ENCODE peak calls at places on chromosomes 3 and 15, in ten cellular contexts. V is IMR-90, R is sigmoid colon, U is heart left ventricle, O is A549, W is HCT116, K is tibial nerve, N is body of pancreas, X is transverse colon, Z is suprapubic skin. M is an unnamed sample.

GRCh38 chr3:184563569-184563925 is 2.0 kb downstream of the EPHB3 start:
- DNase-seq in V (no peak), R (no peak), U (no peak), O (no peak), W (no peak), K (no peak), N (no peak), X (no peak), Z (no peak), M (no peak)

GRCh38 chr15:84883916-84884781 is at the start of gene SLC28A1:
- DNase-seq in V (no peak), R (no peak), U (no peak), O (no peak), W (no peak), K (no peak), N (peak; percentile 35), X (no peak), Z (no peak), M (peak; percentile 87)

GRCh38 chr3:128426128-128426921 is 40.4 kb downstream of the DNAJB8 start:
- DNase-seq in V (no peak), R (no peak), U (peak; percentile 83), O (peak; percentile 17), W (no peak), K (peak; percentile 10), N (peak; percentile 62), X (peak; percentile 28), Z (no peak), M (no peak)

GRCh38 chr3:142210144-142210543 is 15.2 kb downstream of the GK5 start:
- DNase-seq in V (no peak), R (peak; percentile 76), U (no peak), O (no peak), W (no peak), K (no peak), N (no peak), X (no peak), Z (no peak), M (no peak)

GRCh38 chr15:93271871-93272270 is 182.9 kb upstream of the RGMA start:
- DNase-seq in V (no peak), R (no peak), U (no peak), O (no peak), W (no peak), K (no peak), N (no peak), X (no peak), Z (no peak), M (no peak)

GRCh38 chr3:17577795-17578520 is 164.5 kb downstream of the TBC1D5 start:
- DNase-seq in V (peak; percentile 4), R (no peak), U (no peak), O (no peak), W (no peak), K (no peak), N (no peak), X (no peak), Z (no peak), M (no peak)

GRCh38 chr3:71713041-71713440 is 12.2 kb downstream of the EIF4E3 start:
- DNase-seq in V (no peak), R (no peak), U (no peak), O (no peak), W (no peak), K (no peak), N (no peak), X (no peak), Z (no peak), M (no peak)

GRCh38 chr15:91116379-91117067 is 16.5 kb downstream of the SV2B start:
- DNase-seq in V (no peak), R (no peak), U (no peak), O (no peak), W (no peak), K (peak; percentile 20), N (peak; percentile 35), X (no peak), Z (no peak), M (no peak)

GRCh38 chr3:114848643-114849350 is 298.3 kb downstream of the ZBTB20 start:
- DNase-seq in V (no peak), R (no peak), U (no peak), O (no peak), W (no peak), K (no peak), N (peak; percentile 19), X (no peak), Z (no peak), M (no peak)

GRCh38 chr3:188000361-188000861 is 153.5 kb upstream of the LPP start:
- DNase-seq in V (no peak), R (no peak), U (no peak), O (no peak), W (no peak), K (no peak), N (peak; percentile 43), X (peak; percentile 53), Z (no peak), M (peak; percentile 76)

GRCh38 chr15:39936187-39936586 is 2.3 kb downstream of the EIF2AK4 start:
- DNase-seq in V (peak; percentile 64), R (no peak), U (no peak), O (no peak), W (no peak), K (no peak), N (no peak), X (no peak), Z (no peak), M (no peak)

GRCh38 chr3:14853280-14853956 is 34.7 kb downstream of the FGD5 start:
- DNase-seq in V (no peak), R (peak; percentile 78), U (no peak), O (no peak), W (no peak), K (no peak), N (no peak), X (no peak), Z (peak; percentile 71), M (no peak)

GRCh38 chr3:14861031-14861430 is 42.3 kb downstream of the FGD5 start:
- DNase-seq in V (no peak), R (no peak), U (no peak), O (no peak), W (no peak), K (no peak), N (no peak), X (no peak), Z (peak; percentile 22), M (no peak)

GRCh38 chr3:14858105-14858504 is 39.3 kb downstream of the FGD5 start:
- DNase-seq in V (no peak), R (no peak), U (no peak), O (no peak), W (no peak), K (no peak), N (no peak), X (no peak), Z (peak; percentile 19), M (no peak)

GRCh38 chr3:14861451-14862302 is 42.9 kb downstream of the FGD5 start:
- DNase-seq in V (no peak), R (no peak), U (no peak), O (no peak), W (no peak), K (no peak), N (no peak), X (no peak), Z (peak; percentile 51), M (no peak)

DNA sequence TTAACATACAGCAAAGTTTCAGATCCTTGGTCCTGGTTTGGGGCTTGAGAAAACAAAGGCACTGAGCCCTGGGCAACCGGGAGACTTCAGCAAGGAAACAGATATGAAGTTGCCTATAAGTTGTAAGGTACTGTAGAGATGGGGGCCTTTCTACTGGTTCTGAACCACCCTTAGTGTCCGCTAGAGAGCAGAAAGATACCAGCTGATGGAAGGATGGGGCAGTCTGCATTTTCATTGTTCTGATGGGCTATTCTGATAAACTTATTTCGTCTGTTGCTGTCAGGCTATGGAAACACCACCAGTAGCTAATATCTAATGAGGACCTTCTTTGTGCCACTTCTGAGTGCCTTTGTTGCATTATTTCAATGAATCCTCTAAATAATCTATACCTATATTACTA is 38.7 kb downstream of the FGD5 start:
- DNase-seq in V (no peak), R (no peak), U (no peak), O (peak; percentile 29), W (no peak), K (no peak), N (no peak), X (no peak), Z (no peak), M (no peak)
- TF ChIP-seq CTCF in V (no peak), R (no peak), U (no peak), O (no peak), W (no peak), K (no peak), N (no peak), X (no peak), Z (no peak), M (no peak)

DNA sequence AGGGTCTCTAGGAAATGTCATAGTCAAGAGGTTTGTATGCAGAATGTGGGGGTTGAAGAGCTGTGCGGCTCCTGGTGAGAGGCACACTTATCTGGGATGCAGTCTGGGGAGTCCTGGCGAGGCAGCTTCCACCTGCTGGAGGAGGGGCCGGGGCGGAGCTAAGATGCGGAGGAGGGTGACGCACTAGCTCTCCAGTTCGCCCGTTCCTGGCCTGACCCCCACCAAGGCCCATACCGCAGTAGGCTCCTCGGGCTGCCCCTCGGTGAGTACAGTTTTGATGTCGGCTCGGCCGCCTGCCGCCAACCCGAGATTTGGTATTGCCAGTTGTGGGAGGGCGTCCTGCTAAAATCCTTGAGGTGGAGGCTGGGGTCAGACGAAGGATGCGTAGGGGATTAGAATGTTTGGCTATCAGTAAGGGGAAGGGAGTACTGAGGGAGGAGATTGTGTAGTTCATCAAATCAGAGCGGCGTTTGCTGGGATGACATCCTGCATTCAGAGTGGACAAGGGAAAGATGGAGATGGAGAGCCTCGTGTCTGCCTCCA is at the start of gene SCG5:
- DNase-seq in V (peak; percentile 49), R (no peak), U (no peak), O (no peak), W (no peak), K (no peak), N (peak; percentile 54), X (peak; percentile 38), Z (no peak), M (peak; percentile 55)
- TF ChIP-seq POLR2A in V (no peak), R (no peak), U (no peak), O (no peak), W (no peak), K (no peak), N (peak; percentile 58), X (no peak), Z (no peak), M (no peak)

DNA sequence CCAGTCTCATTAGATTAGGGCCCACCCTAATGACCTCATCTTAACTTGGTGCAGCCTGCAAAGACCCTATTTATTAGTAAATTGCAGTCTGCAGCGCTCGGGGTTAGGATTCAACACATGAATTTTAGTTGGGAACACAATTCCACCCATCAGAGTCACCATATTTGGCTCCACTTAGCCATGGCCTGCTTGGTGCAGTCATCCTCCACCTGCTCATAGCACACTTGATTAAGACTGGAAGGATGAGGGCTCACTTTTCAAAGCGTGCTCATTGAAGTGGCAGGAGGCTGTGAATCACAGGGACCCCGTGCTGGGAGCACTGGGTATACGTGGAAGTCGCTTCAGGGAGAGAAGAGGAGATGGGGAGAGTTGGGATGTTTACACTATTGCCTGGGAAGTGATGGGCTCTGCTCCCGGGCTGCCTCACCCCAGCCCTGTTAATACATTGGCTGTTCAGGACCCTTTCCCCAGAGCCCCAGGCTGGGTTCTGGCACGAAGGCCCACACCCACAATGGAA is 68.2 kb downstream of the ASB7 start:
- DNase-seq in V (no peak), R (no peak), U (no peak), O (no peak), W (no peak), K (no peak), N (no peak), X (no peak), Z (no peak), M (no peak)
- H3K9me3 ChIP-seq in V (no peaks in the 10 kb centered on the region), R (no peaks in the 10 kb centered on the region), U (peaks cover 5% of the 10 kb centered on the region), O (no peaks in the 10 kb centered on the region), W (no peaks in the 10 kb centered on the region), K (no peaks in the 10 kb centered on the region), N (no peaks in the 10 kb centered on the region), X (no peaks in the 10 kb centered on the region), Z (no peaks in the 10 kb centered on the region), M (no peaks in the 10 kb centered on the region)

GRCh38 chr3:53181528-53181927 is 20.5 kb downstream of the PRKCD start:
- DNase-seq in V (no peak), R (no peak), U (no peak), O (no peak), W (no peak), K (no peak), N (no peak), X (no peak), Z (no peak), M (no peak)
- TF ChIP-seq CTCF in V (no peak), R (no peak), U (no peak), O (no peak), W (no peak), K (no peak), N (no peak), X (no peak), Z (no peak), M (no peak)